ENCODE peak calls at places on chromosome 5, in ten cellular contexts. One of them, this sample, is unnamed.

GRCh38 chr5:140169410-140169809 is 5.6 kb upstream of the CYSTM1 start:
- DNase-seq in cardiac muscle cell: peak; percentile 35
- DNase-seq in BJ: no peak
- DNase-seq in HFF-Myc: no peak
- DNase-seq in heart right ventricle: no peak
- DNase-seq in NB4: peak; percentile 30
- DNase-seq in GM20000: no peak
- DNase-seq in A549: no peak
- DNase-seq in GM10248: no peak
- DNase-seq in B cell: no peak
- DNase-seq in this sample: no peak

GRCh38 chr5:111574316-111574715 is 62.0 kb upstream of the STARD4 start:
- DNase-seq in NB4: no peak
- DNase-seq in heart right ventricle: no peak
- DNase-seq in cardiac muscle cell: no peak
- DNase-seq in A549: no peak
- DNase-seq in B cell: no peak
- DNase-seq in GM10248: no peak
- DNase-seq in HFF-Myc: no peak
- DNase-seq in GM20000: no peak
- DNase-seq in BJ: no peak
- DNase-seq in this sample: no peak

GRCh38 chr5:175013251-175013650 is 288.9 kb downstream of the MSX2 start:
- DNase-seq in heart right ventricle: no peak
- DNase-seq in B cell: no peak
- DNase-seq in A549: no peak
- DNase-seq in NB4: no peak
- DNase-seq in HFF-Myc: no peak
- DNase-seq in cardiac muscle cell: no peak
- DNase-seq in BJ: no peak
- DNase-seq in GM10248: no peak
- DNase-seq in GM20000: no peak
- DNase-seq in this sample: no peak

GRCh38 chr5:36605241-36605640 is 1.2 kb upstream of the SLC1A3 start:
- DNase-seq in GM10248: no peak
- DNase-seq in NB4: no peak
- DNase-seq in heart right ventricle: no peak
- DNase-seq in BJ: no peak
- DNase-seq in HFF-Myc: no peak
- DNase-seq in A549: no peak
- DNase-seq in GM20000: no peak
- DNase-seq in B cell: no peak
- DNase-seq in cardiac muscle cell: no peak
- DNase-seq in this sample: no peak

GRCh38 chr5:141510850-141511718 is 22.2 kb downstream of the PCDHGC5 start:
- DNase-seq in HFF-Myc: no peak
- DNase-seq in NB4: peak; percentile 24
- DNase-seq in B cell: peak; percentile 60
- DNase-seq in heart right ventricle: no peak
- DNase-seq in GM20000: peak; percentile 62
- DNase-seq in A549: no peak
- DNase-seq in GM10248: peak; percentile 62
- DNase-seq in cardiac muscle cell: no peak
- DNase-seq in BJ: no peak
- DNase-seq in this sample: no peak

GRCh38 chr5:176535101-176535654 is 2.0 kb downstream of the RNF44 start:
- DNase-seq in GM10248: no peak
- DNase-seq in NB4: peak; percentile 78
- DNase-seq in HFF-Myc: no peak
- DNase-seq in A549: no peak
- DNase-seq in heart right ventricle: no peak
- DNase-seq in cardiac muscle cell: no peak
- DNase-seq in BJ: no peak
- DNase-seq in B cell: peak; percentile 69
- DNase-seq in GM20000: peak; percentile 45
- DNase-seq in this sample: no peak

GRCh38 chr5:4212981-4213819 is 617.6 kb downstream of the IRX1 start:
- DNase-seq in GM20000: no peak
- DNase-seq in NB4: no peak
- DNase-seq in HFF-Myc: no peak
- DNase-seq in B cell: no peak
- DNase-seq in GM10248: no peak
- DNase-seq in cardiac muscle cell: no peak
- DNase-seq in BJ: no peak
- DNase-seq in A549: no peak
- DNase-seq in heart right ventricle: no peak
- DNase-seq in this sample: no peak

GRCh38 chr5:174410716-174411512 is 313.5 kb upstream of the MSX2 start:
- DNase-seq in heart right ventricle: no peak
- DNase-seq in BJ: no peak
- DNase-seq in GM20000: no peak
- DNase-seq in NB4: no peak
- DNase-seq in HFF-Myc: no peak
- DNase-seq in cardiac muscle cell: no peak
- DNase-seq in B cell: no peak
- DNase-seq in A549: peak; percentile 41
- DNase-seq in GM10248: no peak
- DNase-seq in this sample: no peak

GRCh38 chr5:169374761-169375160 is 73.8 kb upstream of the SLIT3 start:
- DNase-seq in HFF-Myc: no peak
- DNase-seq in cardiac muscle cell: no peak
- DNase-seq in heart right ventricle: no peak
- DNase-seq in NB4: no peak
- DNase-seq in B cell: no peak
- DNase-seq in GM10248: no peak
- DNase-seq in GM20000: no peak
- DNase-seq in BJ: no peak
- DNase-seq in A549: no peak
- DNase-seq in this sample: no peak

GRCh38 chr5:151795426-151795825 is 23.7 kb downstream of the G3BP1 start:
- DNase-seq in B cell: no peak
- DNase-seq in NB4: no peak
- DNase-seq in BJ: no peak
- DNase-seq in cardiac muscle cell: no peak
- DNase-seq in GM10248: no peak
- DNase-seq in HFF-Myc: no peak
- DNase-seq in A549: no peak
- DNase-seq in GM20000: no peak
- DNase-seq in heart right ventricle: no peak
- DNase-seq in this sample: no peak

GRCh38 chr5:124524552-124525232 is 221.7 kb downstream of the ZNF608 start:
- DNase-seq in HFF-Myc: no peak
- DNase-seq in NB4: peak; percentile 6
- DNase-seq in A549: no peak
- DNase-seq in GM10248: peak; percentile 45
- DNase-seq in heart right ventricle: no peak
- DNase-seq in GM20000: peak; percentile 66
- DNase-seq in BJ: no peak
- DNase-seq in cardiac muscle cell: no peak
- DNase-seq in B cell: peak; percentile 71
- DNase-seq in this sample: no peak
- TF ChIP-seq CTCF in HFF-Myc: no peak
- TF ChIP-seq CTCF in NB4: no peak
- TF ChIP-seq CTCF in A549: no peak
- TF ChIP-seq CTCF in GM10248: peak; percentile 18
- TF ChIP-seq CTCF in heart right ventricle: no peak
- TF ChIP-seq CTCF in GM20000: no peak
- TF ChIP-seq CTCF in BJ: no peak
- TF ChIP-seq CTCF in cardiac muscle cell: no peak
- TF ChIP-seq CTCF in B cell: peak; percentile 74
- TF ChIP-seq CTCF in this sample: no peak

DNA sequence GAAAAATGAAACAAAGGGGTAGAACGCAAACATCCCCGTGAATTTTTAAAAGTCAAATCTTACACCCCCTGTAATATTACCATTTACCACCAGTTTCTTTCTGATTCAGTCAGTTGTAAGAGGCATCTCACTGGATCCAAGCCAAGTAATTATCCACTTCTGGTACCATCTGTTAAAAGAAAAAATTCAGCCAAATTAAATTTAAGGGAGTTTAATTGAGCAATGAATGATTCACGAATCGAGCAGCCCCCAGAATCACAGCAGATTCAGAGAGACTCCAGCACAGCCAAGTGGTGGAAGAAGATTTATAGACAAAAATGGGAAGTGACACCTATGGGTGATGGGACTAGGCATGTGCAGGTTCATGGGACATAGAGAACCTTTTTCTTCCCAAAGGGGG is 29.9 kb upstream of the MTMR12 start:
- DNase-seq in heart right ventricle: no peak
- DNase-seq in GM10248: no peak
- DNase-seq in HFF-Myc: no peak
- DNase-seq in BJ: no peak
- DNase-seq in cardiac muscle cell: no peak
- DNase-seq in A549: no peak
- DNase-seq in GM20000: no peak
- DNase-seq in B cell: no peak
- DNase-seq in NB4: no peak
- DNase-seq in this sample: no peak
- TF ChIP-seq CTCF in heart right ventricle: no peak
- TF ChIP-seq CTCF in GM10248: no peak
- TF ChIP-seq CTCF in HFF-Myc: no peak
- TF ChIP-seq CTCF in BJ: no peak
- TF ChIP-seq CTCF in cardiac muscle cell: no peak
- TF ChIP-seq CTCF in A549: no peak
- TF ChIP-seq CTCF in GM20000: no peak
- TF ChIP-seq CTCF in B cell: no peak
- TF ChIP-seq CTCF in NB4: no peak
- TF ChIP-seq CTCF in this sample: no peak

DNA sequence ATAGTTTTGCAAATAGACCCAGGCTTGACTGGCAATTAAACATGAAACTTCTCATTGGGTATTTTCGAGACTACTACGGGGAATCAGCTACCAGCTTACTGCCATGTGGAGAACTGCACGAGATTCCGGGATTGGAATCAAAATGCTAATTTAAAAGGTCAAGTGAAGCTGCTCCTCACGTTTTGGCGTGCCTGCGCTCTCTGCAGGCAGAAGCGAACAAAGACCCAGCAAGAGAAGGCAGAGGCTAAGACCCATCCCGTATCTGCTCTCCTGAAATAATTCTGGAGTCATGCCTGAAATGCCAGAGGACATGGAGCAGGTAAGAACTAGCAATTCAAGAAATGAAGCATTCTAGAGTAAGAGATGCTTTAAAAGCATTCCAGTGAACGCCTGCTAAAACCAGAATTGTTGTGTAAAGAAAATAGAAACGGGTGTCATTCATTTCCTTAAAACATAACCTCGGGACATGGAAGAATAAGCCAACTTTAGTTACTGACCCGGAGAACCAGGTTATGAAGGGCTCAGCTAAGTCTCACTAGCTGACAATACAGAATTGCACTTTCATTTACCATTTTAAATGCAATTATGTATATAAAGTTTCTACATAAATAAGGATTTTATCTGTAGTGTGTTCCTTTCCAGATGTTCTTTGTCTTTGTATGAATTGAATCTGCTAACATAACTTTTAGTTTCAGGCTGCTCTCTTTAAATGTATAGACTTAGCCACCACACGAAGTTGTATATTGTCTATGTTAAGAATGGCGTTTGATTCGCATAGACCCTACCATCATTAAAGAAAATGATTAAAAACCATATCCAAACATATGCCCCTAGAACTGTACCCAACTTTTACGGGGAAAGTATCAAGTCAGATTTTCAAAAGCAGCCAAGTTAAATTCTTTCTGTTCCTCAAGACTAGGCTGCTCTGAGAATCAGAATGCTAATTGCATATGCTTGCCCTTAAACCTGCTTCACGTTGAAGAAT is 2.0 kb upstream of the MAT2B start:
- DNase-seq in NB4: peak; percentile 90
- DNase-seq in cardiac muscle cell: peak; percentile 86
- DNase-seq in GM20000: peak; percentile 44
- DNase-seq in heart right ventricle: peak; percentile 57
- DNase-seq in HFF-Myc: peak; percentile 88
- DNase-seq in GM10248: peak; percentile 35
- DNase-seq in A549: peak; percentile 54
- DNase-seq in BJ: peak; percentile 54
- DNase-seq in B cell: peak; percentile 38
- DNase-seq in this sample: no peak
- TF ChIP-seq CTCF in NB4: peak; percentile 43
- TF ChIP-seq CTCF in cardiac muscle cell: peak; percentile 49
- TF ChIP-seq CTCF in GM20000: peak; percentile 42
- TF ChIP-seq CTCF in heart right ventricle: peak; percentile 61
- TF ChIP-seq CTCF in HFF-Myc: peak; percentile 43
- TF ChIP-seq CTCF in GM10248: peak; percentile 46
- TF ChIP-seq CTCF in A549: peak; percentile 46
- TF ChIP-seq CTCF in BJ: peak; percentile 60
- TF ChIP-seq CTCF in B cell: peak; percentile 20
- TF ChIP-seq CTCF in this sample: peak; percentile 48

GRCh38 chr5:153402550-153402949 is 87.9 kb upstream of the GRIA1 start:
- DNase-seq in GM10248: no peak
- DNase-seq in A549: no peak
- DNase-seq in BJ: peak; percentile 67
- DNase-seq in B cell: no peak
- DNase-seq in heart right ventricle: no peak
- DNase-seq in HFF-Myc: peak; percentile 14
- DNase-seq in GM20000: no peak
- DNase-seq in NB4: no peak
- DNase-seq in cardiac muscle cell: no peak
- DNase-seq in this sample: peak; percentile 15
- TF ChIP-seq CTCF in GM10248: no peak
- TF ChIP-seq CTCF in A549: no peak
- TF ChIP-seq CTCF in BJ: no peak
- TF ChIP-seq CTCF in B cell: no peak
- TF ChIP-seq CTCF in heart right ventricle: no peak
- TF ChIP-seq CTCF in HFF-Myc: no peak
- TF ChIP-seq CTCF in GM20000: no peak
- TF ChIP-seq CTCF in NB4: no peak
- TF ChIP-seq CTCF in cardiac muscle cell: no peak
- TF ChIP-seq CTCF in this sample: no peak

GRCh38 chr5:148457183-148457620 is 73.4 kb downstream of the FBXO38 start:
- DNase-seq in GM20000: no peak
- DNase-seq in cardiac muscle cell: no peak
- DNase-seq in BJ: no peak
- DNase-seq in NB4: peak; percentile 38
- DNase-seq in heart right ventricle: no peak
- DNase-seq in B cell: peak; percentile 10
- DNase-seq in HFF-Myc: no peak
- DNase-seq in GM10248: no peak
- DNase-seq in A549: peak; percentile 9
- DNase-seq in this sample: no peak
- TF ChIP-seq CTCF in GM20000: no peak
- TF ChIP-seq CTCF in cardiac muscle cell: peak; percentile 34
- TF ChIP-seq CTCF in BJ: peak; percentile 35
- TF ChIP-seq CTCF in NB4: peak; percentile 18
- TF ChIP-seq CTCF in heart right ventricle: peak; percentile 56
- TF ChIP-seq CTCF in B cell: peak; percentile 68
- TF ChIP-seq CTCF in HFF-Myc: peak; percentile 33
- TF ChIP-seq CTCF in GM10248: peak; percentile 36
- TF ChIP-seq CTCF in A549: peak; percentile 42
- TF ChIP-seq CTCF in this sample: peak; percentile 36

DNA sequence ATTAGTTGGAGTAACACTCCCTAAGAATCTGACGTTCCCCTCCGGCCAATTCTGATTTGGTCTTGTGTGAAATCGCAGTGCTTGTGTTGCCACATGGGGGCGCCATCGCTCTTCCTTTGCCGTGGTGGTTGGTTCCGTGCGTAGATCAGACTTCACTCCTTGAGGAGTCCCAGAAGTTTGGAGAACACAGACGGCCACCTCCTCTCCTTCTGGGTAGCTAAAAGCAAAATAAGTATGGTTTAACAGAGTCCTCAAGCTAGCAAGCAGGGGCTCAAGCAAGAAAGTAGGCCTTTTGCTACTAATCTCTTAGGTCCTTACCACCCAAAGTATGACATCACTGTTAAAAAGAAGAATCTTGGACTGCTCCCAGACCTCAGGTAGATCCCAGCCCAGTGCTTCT is 59.5 kb downstream of the HSPA4 start:
- DNase-seq in NB4: peak; percentile 83
- DNase-seq in heart right ventricle: peak; percentile 79
- DNase-seq in cardiac muscle cell: peak; percentile 91
- DNase-seq in GM10248: peak; percentile 78
- DNase-seq in GM20000: peak; percentile 84
- DNase-seq in B cell: peak; percentile 74
- DNase-seq in A549: peak; percentile 83
- DNase-seq in HFF-Myc: peak; percentile 69
- DNase-seq in BJ: peak; percentile 19
- DNase-seq in this sample: peak; percentile 78
- TF ChIP-seq CTCF in NB4: peak; percentile 90
- TF ChIP-seq CTCF in heart right ventricle: peak; percentile 91
- TF ChIP-seq CTCF in cardiac muscle cell: peak; percentile 90
- TF ChIP-seq CTCF in GM10248: peak; percentile 92
- TF ChIP-seq CTCF in GM20000: peak; percentile 89
- TF ChIP-seq CTCF in B cell: peak; percentile 97
- TF ChIP-seq CTCF in A549: peak; percentile 98
- TF ChIP-seq CTCF in HFF-Myc: peak; percentile 92
- TF ChIP-seq CTCF in BJ: peak; percentile 88
- TF ChIP-seq CTCF in this sample: peak; percentile 92

This sample was measured in astrocyte of the cerebellum.